ENCODE peak calls at places on chromosomes 1 and 21, in four cellular contexts. D is HCEC 1CT, C is ACHN, R is OCI-LY7. J is an unnamed sample.

GRCh38 chr1:28173151-28173979 is 3.1 kb downstream of the PTAFR start:
- DNase-seq in D (peak), R (peak), C (no peak), J (no peak)

GRCh38 chr21:41029573-41029972 is 138.4 kb upstream of the BACE2 start:
- DNase-seq in R (no peak), C (no peak), D (no peak), J (no peak)

GRCh38 chr1:34332996-34333395 is 156.3 kb downstream of the C1orf94 start:
- DNase-seq in R (no peak), D (no peak), C (no peak), J (no peak)

GRCh38 chr1:168520052-168520751 is 23.6 kb downstream of the XCL2 start:
- DNase-seq in R (no peak), C (no peak), D (no peak), J (peak)

GRCh38 chr1:67897270-67897949 is 64.1 kb upstream of the GNG12 start:
- DNase-seq in C (no peak), D (no peak), R (no peak), J (no peak)

GRCh38 chr1:68049941-68050878 is at the start of gene DIRAS3:
- DNase-seq in D (peak), C (peak), R (no peak), J (no peak)

GRCh38 chr1:163824006-163824405 is 502.3 kb downstream of the NUF2 start:
- DNase-seq in C (no peak), D (peak), R (no peak), J (no peak)

GRCh38 chr1:40315795-40316594 is 1.1 kb downstream of the COL9A2 start:
- DNase-seq in R (peak), C (no peak), D (peak), J (no peak)

GRCh38 chr1:211829343-211830054 is 1.1 kb downstream of the LPGAT1 start:
- DNase-seq in R (no peak), C (peak), D (peak), J (peak)

GRCh38 chr1:162300057-162300917 is 76.4 kb downstream of the SPATA46 start:
- DNase-seq in D (no peak), C (no peak), R (no peak), J (no peak)

GRCh38 chr1:95752515-95753381 is 518.7 kb downstream of the RWDD3 start:
- DNase-seq in R (no peak), D (no peak), C (no peak), J (no peak)

GRCh38 chr1:211541715-211542477 is 37.1 kb downstream of the SLC30A1 start:
- DNase-seq in D (no peak), C (no peak), R (no peak), J (no peak)

GRCh38 chr1:205015241-205015640 is 27.8 kb upstream of the CNTN2 start:
- DNase-seq in D (no peak), R (no peak), C (no peak), J (no peak)

GRCh38 chr21:22900511-22900910 is 1902.3 kb downstream of the NCAM2 start:
- DNase-seq in D (no peak), R (no peak), C (no peak), J (no peak)

GRCh38 chr1:29849038-29849750 is 612.9 kb downstream of the PTPRU start:
- DNase-seq in C (peak), R (peak), D (no peak), J (peak)

GRCh38 chr21:35203093-35204021 is 154.3 kb upstream of the RUNX1 start:
- DNase-seq in D (peak), C (peak), R (no peak), J (no peak)

GRCh38 chr1:226473325-226473724 is 65.4 kb upstream of the PARP1 start:
- DNase-seq in D (no peak), C (no peak), R (no peak), J (no peak)

GRCh38 chr1:3130268-3130667 is 61.3 kb downstream of the PRDM16 start:
- DNase-seq in D (no peak), R (no peak), C (no peak), J (no peak)

GRCh38 chr21:44737706-44738354 is 26.5 kb upstream of the TSPEAR start:
- DNase-seq in D (no peak), C (no peak), R (no peak), J (no peak)

GRCh38 chr1:66503841-66504470 is 30.0 kb upstream of the SGIP1 start:
- DNase-seq in R (peak), D (peak), C (peak), J (peak)

GRCh38 chr1:91402023-91402422 is 2.6 kb downstream of the HFM1 start:
- DNase-seq in R (peak), C (peak), D (peak), J (peak)

GRCh38 chr1:183096351-183096750 is 73.1 kb downstream of the LAMC1 start:
- DNase-seq in C (no peak), R (no peak), D (no peak), J (no peak)

GRCh38 chr1:60281360-60281932 is 207.9 kb upstream of the C1orf87 start:
- DNase-seq in R (peak), C (peak), D (peak), J (peak)

GRCh38 chr1:64117492-64117891 is 85.9 kb upstream of the UBE2U start:
- DNase-seq in D (no peak), R (no peak), C (no peak), J (no peak)

GRCh38 chr1:117336087-117336817 is 31.0 kb upstream of the MAN1A2 start:
- DNase-seq in C (no peak), D (peak), R (no peak), J (no peak)

GRCh38 chr1:200740291-200741212 is 1.9 kb downstream of the CAMSAP2 start:
- DNase-seq in D (no peak), R (peak), C (peak), J (no peak)

GRCh38 chr1:207817778-207818751 is 66.2 kb downstream of the CD46 start:
- DNase-seq in R (no peak), C (no peak), D (no peak), J (no peak)

GRCh38 chr1:28417441-28418277 is 48.1 kb downstream of the PHACTR4 start:
- DNase-seq in C (peak), R (no peak), D (peak), J (no peak)

GRCh38 chr1:171403396-171403795 is 81.9 kb upstream of the PRRC2C start:
- DNase-seq in D (no peak), R (no peak), C (no peak), J (no peak)

GRCh38 chr1:65068202-65069011 is 79.6 kb upstream of the AK4 start:
- DNase-seq in C (no peak), R (peak), D (no peak), J (peak)

GRCh38 chr1:27724961-27725373 is 794 bp upstream of the FAM76A start:
- DNase-seq in D (no peak), C (no peak), R (peak), J (no peak)

GRCh38 chr1:27605796-27606707 is 2.1 kb upstream of the AHDC1 start:
- DNase-seq in D (peak), C (peak), R (peak), J (peak)

GRCh38 chr21:38027901-38028300 is 111.6 kb upstream of the KCNJ6 start:
- DNase-seq in R (no peak), C (no peak), D (peak), J (no peak)